ENCODE peak calls at places on chromosomes 2 and 18, in nine cellular contexts. One of them, this sample, is unnamed.

GRCh38 chr2:118032169-118033013 is 18.5 kb upstream of the CCDC93 start:
- DNase-seq in breast epithelium: no peak
- DNase-seq in GM23338: peak
- DNase-seq in activated CD4-positive, alpha-beta T cell treated with anti-CD3 and anti-CD28 coated beads, Interleukin-2, amount 50 U/mL, for 4 hours: peak
- DNase-seq in T-cell: no peak
- DNase-seq in occipital lobe: no peak
- DNase-seq in epithelial cell of esophagus: peak
- DNase-seq in Kasumi-1: peak
- DNase-seq in heart right ventricle: no peak
- DNase-seq in this sample: no peak

GRCh38 chr2:74653589-74653984 is 460 bp upstream of the SEMA4F start:
- DNase-seq in GM23338: no peak
- DNase-seq in epithelial cell of esophagus: no peak
- DNase-seq in T-cell: no peak
- DNase-seq in heart right ventricle: no peak
- DNase-seq in occipital lobe: no peak
- DNase-seq in Kasumi-1: no peak
- DNase-seq in activated CD4-positive, alpha-beta T cell treated with anti-CD3 and anti-CD28 coated beads, Interleukin-2, amount 50 U/mL, for 4 hours: no peak
- DNase-seq in breast epithelium: no peak
- DNase-seq in this sample: no peak

GRCh38 chr18:24009651-24010333 is 4.8 kb upstream of the TTC39C start:
- DNase-seq in epithelial cell of esophagus: no peak
- DNase-seq in occipital lobe: no peak
- DNase-seq in activated CD4-positive, alpha-beta T cell treated with anti-CD3 and anti-CD28 coated beads, Interleukin-2, amount 50 U/mL, for 4 hours: no peak
- DNase-seq in GM23338: no peak
- DNase-seq in breast epithelium: no peak
- DNase-seq in heart right ventricle: no peak
- DNase-seq in T-cell: no peak
- DNase-seq in Kasumi-1: no peak
- DNase-seq in this sample: no peak

GRCh38 chr2:111624401-111625156 is 259.4 kb downstream of the ANAPC1 start:
- DNase-seq in heart right ventricle: no peak
- DNase-seq in activated CD4-positive, alpha-beta T cell treated with anti-CD3 and anti-CD28 coated beads, Interleukin-2, amount 50 U/mL, for 4 hours: no peak
- DNase-seq in GM23338: no peak
- DNase-seq in epithelial cell of esophagus: peak
- DNase-seq in Kasumi-1: peak
- DNase-seq in occipital lobe: no peak
- DNase-seq in T-cell: no peak
- DNase-seq in breast epithelium: no peak
- DNase-seq in this sample: no peak

GRCh38 chr2:126828051-126828450 is 70.6 kb upstream of the TEX51 start:
- DNase-seq in breast epithelium: no peak
- DNase-seq in activated CD4-positive, alpha-beta T cell treated with anti-CD3 and anti-CD28 coated beads, Interleukin-2, amount 50 U/mL, for 4 hours: no peak
- DNase-seq in occipital lobe: no peak
- DNase-seq in T-cell: no peak
- DNase-seq in GM23338: no peak
- DNase-seq in heart right ventricle: no peak
- DNase-seq in epithelial cell of esophagus: no peak
- DNase-seq in Kasumi-1: peak
- DNase-seq in this sample: no peak

GRCh38 chr2:70888389-70888924 is 47.2 kb upstream of the ATP6V1B1 start:
- DNase-seq in epithelial cell of esophagus: no peak
- DNase-seq in T-cell: no peak
- DNase-seq in GM23338: peak
- DNase-seq in activated CD4-positive, alpha-beta T cell treated with anti-CD3 and anti-CD28 coated beads, Interleukin-2, amount 50 U/mL, for 4 hours: no peak
- DNase-seq in occipital lobe: no peak
- DNase-seq in Kasumi-1: no peak
- DNase-seq in breast epithelium: no peak
- DNase-seq in heart right ventricle: no peak
- DNase-seq in this sample: no peak

GRCh38 chr2:184322615-184323014 is 275.7 kb upstream of the ZNF804A start:
- DNase-seq in Kasumi-1: no peak
- DNase-seq in occipital lobe: no peak
- DNase-seq in activated CD4-positive, alpha-beta T cell treated with anti-CD3 and anti-CD28 coated beads, Interleukin-2, amount 50 U/mL, for 4 hours: no peak
- DNase-seq in T-cell: no peak
- DNase-seq in GM23338: no peak
- DNase-seq in epithelial cell of esophagus: no peak
- DNase-seq in breast epithelium: no peak
- DNase-seq in heart right ventricle: no peak
- DNase-seq in this sample: no peak

GRCh38 chr2:18987592-18988073 is 370.8 kb downstream of the OSR1 start:
- DNase-seq in epithelial cell of esophagus: peak
- DNase-seq in GM23338: no peak
- DNase-seq in breast epithelium: peak
- DNase-seq in heart right ventricle: peak
- DNase-seq in occipital lobe: peak
- DNase-seq in activated CD4-positive, alpha-beta T cell treated with anti-CD3 and anti-CD28 coated beads, Interleukin-2, amount 50 U/mL, for 4 hours: no peak
- DNase-seq in Kasumi-1: no peak
- DNase-seq in T-cell: no peak
- DNase-seq in this sample: no peak

GRCh38 chr2:17036343-17036742 is 370.7 kb upstream of the CYRIA start:
- DNase-seq in GM23338: no peak
- DNase-seq in epithelial cell of esophagus: peak
- DNase-seq in occipital lobe: no peak
- DNase-seq in heart right ventricle: no peak
- DNase-seq in T-cell: no peak
- DNase-seq in breast epithelium: no peak
- DNase-seq in Kasumi-1: no peak
- DNase-seq in activated CD4-positive, alpha-beta T cell treated with anti-CD3 and anti-CD28 coated beads, Interleukin-2, amount 50 U/mL, for 4 hours: no peak
- DNase-seq in this sample: no peak

GRCh38 chr2:240519396-240520142 is 38.2 kb downstream of the ANKMY1 start:
- DNase-seq in T-cell: no peak
- DNase-seq in epithelial cell of esophagus: peak
- DNase-seq in breast epithelium: peak
- DNase-seq in Kasumi-1: no peak
- DNase-seq in activated CD4-positive, alpha-beta T cell treated with anti-CD3 and anti-CD28 coated beads, Interleukin-2, amount 50 U/mL, for 4 hours: no peak
- DNase-seq in GM23338: peak
- DNase-seq in occipital lobe: no peak
- DNase-seq in heart right ventricle: no peak
- DNase-seq in this sample: no peak